ENCODE peak calls at places on chromosomes 1 and 21, in five cellular contexts. One of them, this sample, is unnamed.

GRCh38 chr1:209692745-209693504 is 11.7 kb upstream of the HSD11B1 start:
- DNase-seq in AG04450: peak; percentile 70
- DNase-seq in A549: peak; percentile 61
- DNase-seq in right atrium auricular region: no peak
- DNase-seq in left lung: peak; percentile 73
- DNase-seq in this sample: peak; percentile 69

GRCh38 chr1:204013052-204013451 is 59.9 kb upstream of the SOX13 start:
- DNase-seq in AG04450: no peak
- DNase-seq in A549: no peak
- DNase-seq in right atrium auricular region: no peak
- DNase-seq in left lung: no peak
- DNase-seq in this sample: no peak

GRCh38 chr1:206664740-206665139 is 20.0 kb upstream of the MAPKAPK2 start:
- DNase-seq in right atrium auricular region: no peak
- DNase-seq in AG04450: no peak
- DNase-seq in left lung: no peak
- DNase-seq in A549: no peak
- DNase-seq in this sample: no peak

GRCh38 chr1:121519042-121519755 is 334.4 kb downstream of the SRGAP2C start:
- DNase-seq in AG04450: no peak
- DNase-seq in A549: peak; percentile 40
- DNase-seq in left lung: peak; percentile 71
- DNase-seq in right atrium auricular region: no peak
- DNase-seq in this sample: peak; percentile 80

GRCh38 chr1:240691521-240692338 is 79.8 kb upstream of the GREM2 start:
- DNase-seq in AG04450: no peak
- DNase-seq in left lung: no peak
- DNase-seq in right atrium auricular region: no peak
- DNase-seq in A549: peak; percentile 26
- DNase-seq in this sample: no peak

GRCh38 chr1:246677842-246678241 is 46.4 kb upstream of the SCCPDH start:
- DNase-seq in right atrium auricular region: no peak
- DNase-seq in A549: no peak
- DNase-seq in AG04450: no peak
- DNase-seq in left lung: no peak
- DNase-seq in this sample: no peak

GRCh38 chr1:33176362-33176850 is 5.4 kb downstream of the TRIM62 start:
- DNase-seq in A549: no peak
- DNase-seq in right atrium auricular region: no peak
- DNase-seq in AG04450: no peak
- DNase-seq in left lung: no peak
- DNase-seq in this sample: no peak

GRCh38 chr21:27817061-27817460 is 850.2 kb upstream of the ADAMTS5 start:
- DNase-seq in A549: no peak
- DNase-seq in right atrium auricular region: no peak
- DNase-seq in AG04450: no peak
- DNase-seq in left lung: no peak
- DNase-seq in this sample: no peak

GRCh38 chr1:24075946-24076345 is 36.0 kb downstream of the MYOM3 start:
- DNase-seq in A549: no peak
- DNase-seq in left lung: no peak
- DNase-seq in right atrium auricular region: no peak
- DNase-seq in AG04450: no peak
- DNase-seq in this sample: no peak

GRCh38 chr1:243471754-243472725 is 216.2 kb downstream of the SDCCAG8 start:
- DNase-seq in AG04450: no peak
- DNase-seq in left lung: no peak
- DNase-seq in A549: no peak
- DNase-seq in right atrium auricular region: no peak
- DNase-seq in this sample: no peak

GRCh38 chr1:3360646-3361257 is 93.7 kb upstream of the ARHGEF16 start:
- DNase-seq in A549: no peak
- DNase-seq in right atrium auricular region: no peak
- DNase-seq in left lung: no peak
- DNase-seq in AG04450: no peak
- DNase-seq in this sample: no peak

GRCh38 chr1:173050865-173051264 is at the start of gene TNFSF18:
- DNase-seq in A549: no peak
- DNase-seq in left lung: no peak
- DNase-seq in right atrium auricular region: no peak
- DNase-seq in AG04450: no peak
- DNase-seq in this sample: no peak

GRCh38 chr1:201265771-201266170 is 17.5 kb upstream of the PKP1 start:
- DNase-seq in A549: peak; percentile 35
- DNase-seq in AG04450: no peak
- DNase-seq in right atrium auricular region: no peak
- DNase-seq in left lung: no peak
- DNase-seq in this sample: no peak

GRCh38 chr1:30743584-30744059 is 14.0 kb downstream of the LAPTM5 start:
- DNase-seq in A549: no peak
- DNase-seq in left lung: no peak
- DNase-seq in AG04450: no peak
- DNase-seq in right atrium auricular region: no peak
- DNase-seq in this sample: no peak

GRCh38 chr1:151314137-151314875 is 12.9 kb downstream of the PI4KB start:
- DNase-seq in AG04450: no peak
- DNase-seq in A549: peak; percentile 38
- DNase-seq in right atrium auricular region: peak; percentile 92
- DNase-seq in left lung: peak; percentile 67
- DNase-seq in this sample: peak; percentile 88

GRCh38 chr1:14782741-14783591 is 184.5 kb downstream of the KAZN start:
- DNase-seq in AG04450: no peak
- DNase-seq in A549: no peak
- DNase-seq in left lung: no peak
- DNase-seq in right atrium auricular region: no peak
- DNase-seq in this sample: no peak

GRCh38 chr1:212959266-212960220 is 9.2 kb downstream of the VASH2 start:
- DNase-seq in right atrium auricular region: no peak
- DNase-seq in AG04450: no peak
- DNase-seq in left lung: no peak
- DNase-seq in A549: no peak
- DNase-seq in this sample: no peak

GRCh38 chr21:40923361-40923760 is 76.4 kb upstream of the DSCAM start:
- DNase-seq in A549: no peak
- DNase-seq in left lung: no peak
- DNase-seq in right atrium auricular region: no peak
- DNase-seq in AG04450: no peak
- DNase-seq in this sample: no peak

GRCh38 chr1:74953622-74954021 is 180.6 kb upstream of the LHX8 start:
- DNase-seq in A549: no peak
- DNase-seq in left lung: no peak
- DNase-seq in AG04450: no peak
- DNase-seq in right atrium auricular region: no peak
- DNase-seq in this sample: no peak

GRCh38 chr1:239891621-239892358 is 199.9 kb upstream of the FMN2 start:
- DNase-seq in left lung: no peak
- DNase-seq in A549: no peak
- DNase-seq in right atrium auricular region: no peak
- DNase-seq in AG04450: no peak
- DNase-seq in this sample: no peak

GRCh38 chr1:63947904-63948303 is 174.1 kb downstream of the ROR1 start:
- DNase-seq in AG04450: no peak
- DNase-seq in right atrium auricular region: no peak
- DNase-seq in A549: no peak
- DNase-seq in left lung: no peak
- DNase-seq in this sample: no peak

GRCh38 chr1:145961425-145962156 is 2.8 kb downstream of the ANKRD34A start:
- DNase-seq in AG04450: no peak
- DNase-seq in left lung: peak; percentile 61
- DNase-seq in right atrium auricular region: peak; percentile 62
- DNase-seq in A549: no peak
- DNase-seq in this sample: peak; percentile 86

GRCh38 chr1:8860738-8861516 is 17.6 kb downstream of the ENO1 start:
- DNase-seq in right atrium auricular region: no peak
- DNase-seq in A549: no peak
- DNase-seq in AG04450: no peak
- DNase-seq in left lung: no peak
- DNase-seq in this sample: no peak

GRCh38 chr1:8854270-8854669 is 24.2 kb downstream of the ENO1 start:
- DNase-seq in A549: no peak
- DNase-seq in left lung: no peak
- DNase-seq in right atrium auricular region: no peak
- DNase-seq in AG04450: no peak
- DNase-seq in this sample: no peak

GRCh38 chr1:8858888-8859706 is 19.4 kb downstream of the ENO1 start:
- DNase-seq in right atrium auricular region: peak; percentile 68
- DNase-seq in A549: no peak
- DNase-seq in left lung: no peak
- DNase-seq in AG04450: no peak
- DNase-seq in this sample: no peak

GRCh38 chr1:8858112-8858668 is 20.3 kb downstream of the ENO1 start:
- DNase-seq in A549: no peak
- DNase-seq in AG04450: no peak
- DNase-seq in right atrium auricular region: no peak
- DNase-seq in left lung: no peak
- DNase-seq in this sample: no peak

DNA sequence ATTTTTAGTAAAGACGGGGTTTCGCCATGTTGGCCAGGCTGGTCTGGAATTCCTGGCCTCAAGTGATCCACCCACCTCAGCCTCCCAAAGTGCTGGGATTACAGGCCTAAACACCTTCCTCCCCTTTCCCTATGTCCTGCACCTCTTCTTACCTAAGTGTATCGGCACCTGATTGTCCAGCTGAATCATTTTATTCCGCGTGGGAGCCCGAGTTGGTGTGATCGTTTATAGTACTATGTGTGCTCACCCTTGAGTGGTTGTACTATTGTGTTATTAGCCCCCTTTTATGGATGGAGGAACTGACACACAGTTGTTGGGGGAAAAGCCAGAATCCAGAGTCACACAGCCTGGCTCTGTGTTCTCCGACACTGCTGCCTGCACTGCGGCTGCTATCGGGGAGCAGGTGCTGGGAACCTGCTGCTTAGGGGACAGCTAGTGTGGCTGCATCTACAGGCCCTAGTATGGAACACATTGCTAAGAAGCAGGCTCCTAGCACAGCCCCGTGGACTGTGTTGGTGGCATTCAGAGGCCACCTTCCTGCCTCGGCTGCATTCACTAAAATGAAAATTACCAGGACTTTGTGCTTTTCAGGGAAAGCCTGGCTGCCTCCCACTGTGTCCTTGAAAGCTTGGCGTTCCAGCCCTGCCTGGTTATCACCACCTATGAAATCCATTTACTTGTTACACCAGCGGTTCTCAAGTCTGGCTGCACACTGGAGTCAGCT is 21.6 kb downstream of the ENO1 start:
- DNase-seq in AG04450: no peak
- DNase-seq in A549: no peak
- DNase-seq in left lung: no peak
- DNase-seq in right atrium auricular region: no peak
- DNase-seq in this sample: no peak
- TF ChIP-seq CTCF in AG04450: no peak
- TF ChIP-seq CTCF in A549: no peak
- TF ChIP-seq CTCF in left lung: no peak
- TF ChIP-seq CTCF in right atrium auricular region: no peak
- TF ChIP-seq CTCF in this sample: no peak

DNA sequence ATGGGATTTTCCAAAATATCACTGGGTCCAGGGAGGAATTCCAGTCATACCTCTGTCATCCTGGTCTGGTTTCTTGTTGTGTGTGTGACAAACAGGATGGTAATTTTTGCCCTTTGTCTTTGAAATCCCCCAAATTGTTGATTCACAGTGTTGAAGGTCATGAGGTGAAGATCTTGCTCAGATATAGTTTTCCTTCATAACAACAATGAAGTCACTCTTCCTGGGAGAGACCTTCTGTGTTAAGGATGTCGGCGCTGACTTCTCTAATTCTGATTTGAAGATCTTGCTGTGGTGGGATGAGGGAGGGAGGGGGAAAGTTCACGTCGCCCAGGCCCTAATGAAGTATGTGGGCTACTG is 32.2 kb upstream of the MPZL1 start:
- DNase-seq in AG04450: no peak
- DNase-seq in A549: no peak
- DNase-seq in left lung: no peak
- DNase-seq in right atrium auricular region: no peak
- DNase-seq in this sample: no peak
- H3K27ac ChIP-seq in AG04450: no peak overlapping the region
- H3K27ac ChIP-seq in A549: no peak overlapping the region
- H3K27ac ChIP-seq in left lung: no peak overlapping the region
- H3K27ac ChIP-seq in right atrium auricular region: no peak overlapping the region
- H3K27ac ChIP-seq in this sample: no peak overlapping the region

DNA sequence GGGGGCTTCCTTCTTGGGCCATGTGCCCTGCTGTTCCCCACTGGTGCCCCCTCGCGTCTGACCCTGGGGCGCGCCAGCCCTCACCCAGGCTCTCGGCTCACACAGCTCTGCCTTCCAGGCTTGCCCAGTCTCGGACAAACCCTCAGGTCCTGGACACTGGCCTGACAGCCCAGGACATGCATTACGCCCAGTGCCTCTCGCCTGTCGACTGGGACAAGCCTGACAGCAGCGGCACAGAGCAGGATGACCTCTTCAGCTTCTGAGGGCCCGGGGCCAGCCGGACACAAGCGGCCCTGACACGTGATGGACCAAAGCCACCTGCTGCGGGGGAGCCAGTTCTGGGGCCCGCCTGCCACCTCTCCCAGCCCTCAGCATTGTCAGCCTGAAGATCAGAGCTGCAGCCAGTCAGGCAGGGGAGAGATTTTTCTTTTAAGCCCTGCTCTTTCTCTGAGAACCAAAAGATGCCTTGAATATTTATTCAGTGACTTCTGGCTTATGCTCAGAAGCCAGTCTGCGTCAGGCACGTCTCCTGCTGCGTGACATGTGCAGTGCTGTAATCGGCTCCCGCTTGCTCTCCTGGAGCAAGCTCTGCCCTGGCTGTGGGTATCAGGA is 23.4 kb downstream of the LDLRAP1 start:
- DNase-seq in AG04450: peak; percentile 80
- DNase-seq in left lung: no peak
- DNase-seq in right atrium auricular region: no peak
- DNase-seq in A549: no peak
- DNase-seq in this sample: peak; percentile 65
- TF ChIP-seq CTCF in AG04450: peak; percentile 20
- TF ChIP-seq CTCF in left lung: no peak
- TF ChIP-seq CTCF in right atrium auricular region: no peak
- TF ChIP-seq CTCF in A549: no peak
- TF ChIP-seq CTCF in this sample: peak; percentile 10

DNA sequence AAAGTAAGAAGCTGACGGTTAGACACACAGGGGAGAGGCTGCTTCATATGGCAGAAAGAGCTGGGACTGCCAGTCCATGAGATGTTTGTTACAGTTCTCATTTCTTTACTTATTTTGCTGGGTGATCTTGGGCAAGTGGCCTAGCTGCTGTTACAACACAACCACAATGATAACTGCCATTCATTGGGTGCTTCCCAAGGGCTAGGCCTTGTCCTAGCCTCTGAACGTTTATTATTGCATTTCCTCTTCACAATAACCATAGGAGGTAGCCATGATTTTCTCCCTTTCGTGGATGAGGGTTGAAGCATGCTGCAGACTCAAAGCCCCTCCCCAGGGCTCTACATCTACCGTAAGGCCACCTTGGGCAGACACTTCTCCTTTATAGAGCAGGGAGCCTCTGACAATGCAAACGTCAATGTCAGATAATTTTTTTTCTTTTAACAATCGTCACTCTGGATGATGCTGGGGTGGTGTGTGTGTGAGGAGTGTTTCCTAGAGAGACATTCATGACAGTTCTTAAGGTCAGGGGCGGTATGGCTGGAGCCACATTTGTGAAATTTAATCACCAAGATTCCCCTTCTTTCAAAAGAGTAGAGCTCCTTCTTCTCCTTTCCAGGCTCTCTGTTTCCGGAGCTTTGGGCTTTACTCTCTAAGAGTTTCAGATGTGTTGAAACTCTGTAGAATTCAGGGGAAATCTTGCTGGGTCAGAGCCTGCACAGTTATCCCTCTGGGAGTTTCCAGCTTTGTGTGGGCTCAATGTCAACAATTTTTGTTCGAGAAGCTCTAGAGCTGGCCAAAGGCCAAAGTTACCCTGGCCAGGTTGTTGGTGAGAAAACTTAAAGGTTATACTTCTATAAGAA is 138.5 kb upstream of the SGIP1 start:
- DNase-seq in AG04450: no peak
- DNase-seq in right atrium auricular region: no peak
- DNase-seq in A549: no peak
- DNase-seq in left lung: no peak
- DNase-seq in this sample: no peak
- H3K27ac ChIP-seq in AG04450: no peak overlapping the region
- H3K27ac ChIP-seq in right atrium auricular region: no peak overlapping the region
- H3K27ac ChIP-seq in A549: no peak overlapping the region
- H3K27ac ChIP-seq in left lung: peak overlapping the region; percentile 11
- H3K27ac ChIP-seq in this sample: peak overlapping the region; percentile 44